ENCODE peak calls at places on chromosomes 3 and 15, in six cellular contexts. M is AG09319, Q is tibial nerve, W is HCT116, R is OCI-LY7, Z is H1. D is an unnamed sample.

GRCh38 chr15:28977377-28978010 is 91.7 kb downstream of the APBA2 start:
- DNase-seq in Q (no peak), R (no peak), Z (peak), M (peak), W (peak), D (peak)

GRCh38 chr3:38354588-38355344 is 8.2 kb downstream of the XYLB start:
- DNase-seq in R (no peak), Z (no peak), Q (no peak), W (no peak), M (no peak), D (peak)

GRCh38 chr3:177396707-177397106 is 199.4 kb upstream of the TBL1XR1 start:
- DNase-seq in M (no peak), W (no peak), R (no peak), Z (no peak), Q (no peak), D (no peak)

GRCh38 chr3:99789322-99789721 is 28.3 kb upstream of the CMSS1 start:
- DNase-seq in Q (no peak), R (peak), M (peak), W (peak), Z (no peak), D (peak)

GRCh38 chr3:129254536-129255230 is 5.3 kb downstream of the COPG1 start:
- DNase-seq in R (no peak), W (no peak), M (no peak), Q (no peak), Z (no peak), D (no peak)

GRCh38 chr3:182793663-182794454 is 555 bp downstream of the ATP11B start:
- DNase-seq in Z (no peak), Q (no peak), W (no peak), M (no peak), R (peak), D (peak)

GRCh38 chr3:58657571-58658141 is 8.9 kb downstream of the FAM3D start:
- DNase-seq in W (no peak), M (no peak), Q (no peak), R (no peak), Z (no peak), D (no peak)

GRCh38 chr15:63968700-63969099 is 77.6 kb downstream of the DAPK2 start:
- DNase-seq in R (no peak), W (no peak), Q (no peak), Z (no peak), M (no peak), D (no peak)

GRCh38 chr3:35724106-35724505 is 84.8 kb downstream of the ARPP21 start:
- DNase-seq in W (no peak), M (no peak), R (no peak), Q (no peak), Z (no peak), D (no peak)

GRCh38 chr3:62926494-62926893 is 51.3 kb upstream of the CADPS start:
- DNase-seq in W (no peak), R (no peak), Z (peak), Q (no peak), M (no peak), D (no peak)

GRCh38 chr15:56886450-56886856 is 32.0 kb upstream of the TCF12 start:
- DNase-seq in R (peak), M (no peak), W (no peak), Z (no peak), Q (no peak), D (no peak)

GRCh38 chr15:56890038-56890437 is 28.4 kb upstream of the TCF12 start:
- DNase-seq in R (no peak), Q (no peak), W (no peak), Z (no peak), M (no peak), D (no peak)

GRCh38 chr15:56887782-56888127 is 30.7 kb upstream of the TCF12 start:
- DNase-seq in R (no peak), M (no peak), Q (no peak), Z (no peak), W (no peak), D (no peak)

GRCh38 chr15:56883088-56883487 is 35.4 kb upstream of the TCF12 start:
- DNase-seq in Z (no peak), M (no peak), R (no peak), Q (no peak), W (no peak), D (no peak)

DNA sequence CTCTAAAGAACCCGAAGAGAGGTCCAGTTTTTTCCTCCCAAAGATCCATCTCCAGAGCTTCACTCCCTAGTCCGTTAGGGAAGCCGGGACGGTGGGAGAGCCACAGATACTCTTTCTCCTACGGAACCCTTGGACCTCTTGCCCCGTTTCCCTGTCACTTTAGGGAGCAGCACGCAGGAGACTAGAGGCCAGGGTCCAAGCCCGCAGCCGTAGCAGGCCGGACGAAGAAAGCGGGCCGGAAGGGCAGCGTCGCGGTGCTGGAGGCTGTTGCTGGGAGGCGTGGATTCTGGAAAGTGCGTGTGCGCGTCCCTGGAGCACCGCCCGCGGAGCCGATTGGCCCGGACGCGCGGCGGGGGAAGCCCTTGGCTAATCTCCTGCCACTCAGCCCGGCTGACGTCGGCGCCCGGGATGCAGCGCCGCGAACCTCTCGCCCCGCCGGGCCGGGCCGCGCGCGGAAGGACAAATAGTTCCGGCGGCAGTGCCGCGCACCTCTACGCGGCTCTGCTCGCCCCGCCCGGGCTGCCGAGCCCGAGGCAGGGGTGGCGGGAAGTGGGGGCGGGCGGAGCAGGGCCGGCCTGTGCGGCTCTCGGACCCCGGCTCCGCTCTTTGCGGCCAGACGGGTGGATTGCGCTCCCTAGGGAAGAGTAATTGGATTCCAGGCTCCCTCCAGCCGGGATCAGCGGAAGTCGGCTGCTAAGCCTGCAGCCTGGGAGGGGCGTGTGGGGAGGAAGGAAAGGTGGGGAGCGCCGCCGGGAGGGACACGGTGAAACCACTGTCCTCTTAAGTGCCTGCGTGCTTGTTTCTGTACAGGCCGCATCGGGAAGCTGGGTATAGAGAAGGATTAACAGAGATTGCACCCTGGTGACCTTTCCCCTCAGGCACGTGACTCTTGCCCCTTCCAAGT is 31.3 kb upstream of the TCF12 start:
- DNase-seq in R (peak), Z (peak), Q (peak), M (peak), W (peak), D (peak)
- TF ChIP-seq CTCF in R (peak), Z (no peak), Q (peak), M (peak), W (no peak), D (no peak)

DNA sequence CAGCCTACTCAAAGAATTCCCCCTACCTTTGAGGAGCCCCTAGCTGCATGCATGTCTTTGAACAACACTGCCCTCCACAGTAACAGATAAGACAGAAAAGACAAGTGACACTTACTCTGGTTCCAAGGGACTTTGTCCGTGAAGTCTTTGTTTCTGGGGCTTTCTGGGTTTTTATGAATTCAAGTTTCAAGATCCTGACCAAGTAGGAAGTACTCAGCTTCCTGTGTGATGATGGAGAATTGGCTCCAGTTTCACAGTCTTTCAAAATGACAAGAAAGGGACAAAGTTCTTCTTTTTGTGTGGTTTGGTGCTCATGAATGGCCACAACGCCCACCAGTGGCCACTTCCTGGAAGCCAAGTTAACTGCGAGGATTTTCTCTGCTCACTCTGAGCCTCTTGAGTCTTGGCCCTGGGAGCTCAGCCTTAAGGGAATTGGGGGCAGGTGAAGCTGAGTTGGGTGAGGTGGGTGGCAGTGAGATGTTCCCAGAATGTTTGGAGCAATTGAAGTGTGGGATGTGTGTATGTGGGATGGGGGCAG is at the start of gene CCR1:
- DNase-seq in Z (peak), R (peak), Q (peak), M (no peak), W (peak), D (peak)
- TF ChIP-seq CTCF in Z (peak), R (peak), Q (peak), M (peak), W (peak), D (peak)

GRCh38 chr15:94417464-94418293 is 186.3 kb downstream of the MCTP2 start:
- DNase-seq in M (no peak), R (no peak), Q (no peak), W (no peak), Z (no peak), D (no peak)

GRCh38 chr15:94416829-94417228 is 185.5 kb downstream of the MCTP2 start:
- DNase-seq in R (no peak), M (no peak), Z (no peak), W (no peak), Q (no peak), D (no peak)

GRCh38 chr15:94414921-94415320 is 183.6 kb downstream of the MCTP2 start:
- DNase-seq in R (no peak), M (no peak), W (no peak), Z (no peak), Q (no peak), D (no peak)

GRCh38 chr15:94411279-94411678 is 179.9 kb downstream of the MCTP2 start:
- DNase-seq in Z (no peak), R (peak), Q (no peak), M (no peak), W (no peak), D (no peak)

DNA sequence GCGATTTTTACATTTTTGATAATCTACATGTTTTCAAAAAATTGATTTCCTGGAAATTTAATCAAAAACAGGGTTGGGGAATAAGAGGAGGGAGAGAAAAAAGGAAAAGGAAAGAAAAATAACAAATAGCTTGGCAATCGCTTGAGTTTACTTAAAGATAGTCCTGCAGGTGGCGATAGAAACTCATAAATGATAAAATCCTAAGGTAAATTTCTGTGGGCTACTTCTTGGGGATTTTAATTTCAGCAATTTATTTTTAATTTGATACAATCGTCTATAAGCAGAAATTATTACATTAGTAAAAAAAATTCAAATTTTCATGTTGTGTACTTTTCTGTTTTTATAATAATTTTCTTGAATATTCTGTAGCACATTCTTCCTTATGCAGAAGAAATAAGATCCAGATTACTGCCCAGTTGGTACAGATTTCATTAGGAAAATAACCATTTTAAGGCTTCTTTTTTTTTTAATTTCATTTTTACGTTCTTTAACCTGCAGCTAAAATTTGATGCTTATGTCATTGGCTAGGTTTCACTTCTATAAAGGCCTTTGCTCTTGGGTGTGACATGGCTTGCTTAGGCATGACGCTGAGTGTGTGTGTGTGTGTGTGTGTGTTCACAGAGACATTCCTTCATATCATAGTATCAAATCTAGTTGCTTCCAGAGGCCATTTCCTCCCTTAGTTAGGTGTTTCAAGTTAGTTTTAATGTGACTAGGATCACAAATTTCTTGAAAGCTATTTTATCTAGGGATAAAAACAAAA is 181.8 kb downstream of the MCTP2 start:
- DNase-seq in M (no peak), W (peak), Q (no peak), R (peak), Z (no peak), D (peak)
- TF ChIP-seq CTCF in M (peak), W (peak), Q (peak), R (peak), Z (peak), D (peak)

DNA sequence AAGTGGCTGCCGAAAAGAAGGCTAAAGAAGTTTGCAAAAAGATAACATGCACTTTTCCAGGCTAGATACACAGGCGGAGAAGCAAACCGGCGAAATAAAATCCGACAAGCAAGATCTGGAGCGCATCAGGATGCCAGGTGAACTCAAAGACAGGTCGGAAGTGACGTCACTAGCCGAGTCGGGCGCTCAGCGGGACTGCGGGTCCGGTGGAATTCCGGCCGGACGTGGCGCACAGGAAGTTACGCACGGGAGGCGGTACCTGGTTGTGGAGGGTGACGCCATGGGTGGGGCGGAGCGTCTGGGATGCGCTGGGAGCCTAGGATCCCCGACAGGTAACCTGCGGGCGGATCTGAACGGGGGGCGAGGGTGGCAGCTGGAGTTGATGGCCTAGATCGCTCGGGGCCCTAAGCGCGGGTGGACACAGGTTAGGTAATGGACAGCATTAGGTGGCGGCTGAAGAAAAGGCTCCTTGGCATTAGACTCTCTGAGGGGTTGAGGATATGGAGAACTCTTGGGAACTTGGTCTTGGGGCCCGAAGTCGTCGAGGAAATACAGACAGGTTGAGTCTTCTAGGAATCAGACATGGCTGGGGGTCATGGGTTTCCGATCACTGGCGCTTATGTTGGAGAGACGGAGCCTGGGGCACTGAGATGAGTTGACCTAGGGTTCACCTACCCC is 29.0 kb upstream of the EHHADH start:
- DNase-seq in R (peak), M (peak), W (peak), Q (peak), Z (peak), D (peak)
- TF ChIP-seq CTCF in R (no peak), M (no peak), W (no peak), Q (peak), Z (no peak), D (no peak)

DNA sequence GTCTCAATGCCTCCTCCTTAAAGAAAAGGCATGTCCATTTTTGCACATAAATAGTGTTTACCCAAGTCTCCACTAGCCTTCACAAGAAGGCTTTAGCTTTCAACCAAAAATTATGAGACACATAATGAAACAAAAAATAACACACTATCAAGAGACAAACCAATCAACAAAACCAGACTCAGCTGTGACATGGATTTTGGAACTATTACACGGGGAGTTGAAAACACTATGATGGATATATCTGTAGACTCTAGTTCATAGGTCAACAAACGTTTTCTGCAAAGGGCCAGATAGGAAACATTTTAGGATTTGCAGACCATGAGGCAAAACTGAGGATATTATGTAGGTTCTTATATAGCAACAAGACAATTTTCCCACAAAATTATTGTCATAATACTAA is 24.9 kb downstream of the MYL3 start:
- DNase-seq in M (no peak), Z (no peak), Q (no peak), W (no peak), R (no peak), D (no peak)
- TF ChIP-seq CTCF in M (no peak), Z (no peak), Q (no peak), W (no peak), R (no peak), D (no peak)

GRCh38 chr15:89653578-89653977 is 1.7 kb downstream of the KIF7 start:
- DNase-seq in Z (no peak), R (no peak), Q (no peak), W (no peak), M (no peak), D (no peak)
- TF ChIP-seq CTCF in Z (no peak), R (no peak), Q (no peak), W (no peak), M (no peak), D (no peak)

D was measured in MCF 10A.